ENCODE peak calls at places on chromosome 4, in six cellular contexts. One of them, this sample, is unnamed.

GRCh38 chr4:38639245-38639644 is 24.8 kb upstream of the KLF3 start:
- DNase-seq in astrocyte of the cerebellum: no peak
- DNase-seq in tibial artery: no peak
- DNase-seq in foreskin fibroblast: no peak
- DNase-seq in kidney: no peak
- DNase-seq in progenitor cell of endocrine pancreas: no peak
- DNase-seq in this sample: no peak

GRCh38 chr4:6011686-6012085 is 6.5 kb downstream of the C4orf50 start:
- DNase-seq in kidney: peak
- DNase-seq in tibial artery: no peak
- DNase-seq in foreskin fibroblast: no peak
- DNase-seq in astrocyte of the cerebellum: no peak
- DNase-seq in progenitor cell of endocrine pancreas: no peak
- DNase-seq in this sample: no peak

GRCh38 chr4:165131247-165131832 is 18.7 kb upstream of the TMEM192 start:
- DNase-seq in progenitor cell of endocrine pancreas: peak
- DNase-seq in foreskin fibroblast: peak
- DNase-seq in tibial artery: no peak
- DNase-seq in kidney: no peak
- DNase-seq in astrocyte of the cerebellum: peak
- DNase-seq in this sample: no peak

GRCh38 chr4:8580321-8581093 is at the start of gene GPR78:
- DNase-seq in astrocyte of the cerebellum: no peak
- DNase-seq in kidney: peak
- DNase-seq in tibial artery: peak
- DNase-seq in foreskin fibroblast: no peak
- DNase-seq in progenitor cell of endocrine pancreas: peak
- DNase-seq in this sample: no peak

GRCh38 chr4:111283066-111283677 is 660.3 kb upstream of the PITX2 start:
- DNase-seq in progenitor cell of endocrine pancreas: peak
- DNase-seq in tibial artery: no peak
- DNase-seq in kidney: no peak
- DNase-seq in foreskin fibroblast: peak
- DNase-seq in astrocyte of the cerebellum: peak
- DNase-seq in this sample: no peak

GRCh38 chr4:48816971-48817370 is 13.9 kb upstream of the OCIAD1 start:
- DNase-seq in kidney: no peak
- DNase-seq in progenitor cell of endocrine pancreas: no peak
- DNase-seq in astrocyte of the cerebellum: no peak
- DNase-seq in tibial artery: no peak
- DNase-seq in foreskin fibroblast: no peak
- DNase-seq in this sample: no peak

GRCh38 chr4:38563703-38564490 is 100.1 kb upstream of the KLF3 start:
- DNase-seq in foreskin fibroblast: no peak
- DNase-seq in kidney: no peak
- DNase-seq in progenitor cell of endocrine pancreas: no peak
- DNase-seq in tibial artery: no peak
- DNase-seq in astrocyte of the cerebellum: peak
- DNase-seq in this sample: no peak

GRCh38 chr4:3106339-3107186 is 32.1 kb downstream of the HTT start:
- DNase-seq in tibial artery: peak
- DNase-seq in kidney: peak
- DNase-seq in foreskin fibroblast: peak
- DNase-seq in progenitor cell of endocrine pancreas: peak
- DNase-seq in astrocyte of the cerebellum: peak
- DNase-seq in this sample: peak

GRCh38 chr4:140626982-140627381 is 58.2 kb upstream of the UCP1 start:
- DNase-seq in foreskin fibroblast: no peak
- DNase-seq in kidney: no peak
- DNase-seq in progenitor cell of endocrine pancreas: no peak
- DNase-seq in astrocyte of the cerebellum: no peak
- DNase-seq in tibial artery: no peak
- DNase-seq in this sample: no peak

GRCh38 chr4:38823766-38824165 is 19.2 kb upstream of the TLR1 start:
- DNase-seq in tibial artery: no peak
- DNase-seq in astrocyte of the cerebellum: no peak
- DNase-seq in progenitor cell of endocrine pancreas: no peak
- DNase-seq in kidney: no peak
- DNase-seq in foreskin fibroblast: no peak
- DNase-seq in this sample: no peak

GRCh38 chr4:138894688-138895087 is 120.9 kb upstream of the NOCT start:
- DNase-seq in foreskin fibroblast: no peak
- DNase-seq in progenitor cell of endocrine pancreas: no peak
- DNase-seq in tibial artery: no peak
- DNase-seq in kidney: no peak
- DNase-seq in astrocyte of the cerebellum: no peak
- DNase-seq in this sample: no peak

GRCh38 chr4:114599231-114600065 is 841 bp downstream of the UGT8 start:
- DNase-seq in astrocyte of the cerebellum: no peak
- DNase-seq in progenitor cell of endocrine pancreas: no peak
- DNase-seq in tibial artery: no peak
- DNase-seq in kidney: peak
- DNase-seq in foreskin fibroblast: no peak
- DNase-seq in this sample: no peak

GRCh38 chr4:128380306-128380705 is 92.7 kb upstream of the PGRMC2 start:
- DNase-seq in kidney: no peak
- DNase-seq in tibial artery: no peak
- DNase-seq in progenitor cell of endocrine pancreas: no peak
- DNase-seq in foreskin fibroblast: no peak
- DNase-seq in astrocyte of the cerebellum: no peak
- DNase-seq in this sample: no peak

GRCh38 chr4:4985036-4985435 is 34.2 kb downstream of the CYTL1 start:
- DNase-seq in tibial artery: no peak
- DNase-seq in kidney: no peak
- DNase-seq in foreskin fibroblast: no peak
- DNase-seq in progenitor cell of endocrine pancreas: no peak
- DNase-seq in astrocyte of the cerebellum: no peak
- DNase-seq in this sample: no peak

GRCh38 chr4:4987656-4988055 is 31.6 kb downstream of the CYTL1 start:
- DNase-seq in progenitor cell of endocrine pancreas: no peak
- DNase-seq in foreskin fibroblast: no peak
- DNase-seq in kidney: no peak
- DNase-seq in tibial artery: no peak
- DNase-seq in astrocyte of the cerebellum: no peak
- DNase-seq in this sample: no peak

GRCh38 chr4:4985844-4986243 is 33.4 kb downstream of the CYTL1 start:
- DNase-seq in foreskin fibroblast: no peak
- DNase-seq in kidney: no peak
- DNase-seq in progenitor cell of endocrine pancreas: no peak
- DNase-seq in tibial artery: no peak
- DNase-seq in astrocyte of the cerebellum: no peak
- DNase-seq in this sample: no peak

GRCh38 chr4:4989083-4989622 is 30.1 kb downstream of the CYTL1 start:
- DNase-seq in tibial artery: no peak
- DNase-seq in progenitor cell of endocrine pancreas: no peak
- DNase-seq in astrocyte of the cerebellum: no peak
- DNase-seq in kidney: no peak
- DNase-seq in foreskin fibroblast: no peak
- DNase-seq in this sample: no peak

GRCh38 chr4:4986856-4987255 is 32.4 kb downstream of the CYTL1 start:
- DNase-seq in progenitor cell of endocrine pancreas: no peak
- DNase-seq in kidney: no peak
- DNase-seq in foreskin fibroblast: no peak
- DNase-seq in astrocyte of the cerebellum: no peak
- DNase-seq in tibial artery: no peak
- DNase-seq in this sample: no peak
- TF ChIP-seq CTCF in progenitor cell of endocrine pancreas: no peak
- TF ChIP-seq CTCF in kidney: no peak
- TF ChIP-seq CTCF in foreskin fibroblast: no peak
- TF ChIP-seq CTCF in astrocyte of the cerebellum: no peak
- TF ChIP-seq CTCF in tibial artery: no peak
- TF ChIP-seq CTCF in this sample: no peak

DNA sequence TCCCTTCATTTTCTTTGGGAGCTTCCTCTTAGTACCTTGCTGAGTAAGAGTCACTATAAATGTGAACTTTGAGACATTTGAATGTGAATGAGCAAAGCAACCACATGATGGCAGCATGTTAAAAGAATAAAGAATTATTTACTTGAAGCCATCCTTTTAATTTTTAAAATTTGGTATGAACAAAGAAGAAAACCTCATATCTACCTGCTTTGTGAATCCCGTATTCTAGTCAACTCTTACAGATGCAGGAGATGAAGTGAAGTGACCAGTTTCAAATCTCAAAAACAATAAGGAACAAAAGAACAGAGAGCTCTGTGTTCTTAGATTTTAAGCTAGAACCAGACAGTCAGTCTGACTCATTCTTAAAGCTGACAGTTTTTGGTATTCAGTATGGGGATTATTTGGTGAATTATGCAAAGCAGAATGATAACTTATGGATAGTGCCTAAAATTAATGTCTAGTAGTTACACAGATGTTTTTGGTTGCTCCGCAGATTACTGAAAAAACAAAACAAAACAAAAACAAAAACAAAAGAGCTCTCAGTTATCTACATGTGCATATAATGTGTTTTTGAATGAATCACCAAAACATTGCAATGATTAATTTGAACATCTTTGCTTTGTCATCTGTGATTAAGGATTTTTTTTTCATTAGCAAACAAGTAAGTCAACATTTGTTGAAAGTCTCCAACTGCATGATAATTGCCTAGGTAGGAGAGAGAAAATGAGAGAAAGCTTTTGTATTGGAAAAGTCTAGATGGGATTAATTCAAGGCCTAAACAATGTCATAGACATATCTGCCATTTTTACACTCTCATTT is 48.2 kb upstream of the H2AZ1 start:
- DNase-seq in tibial artery: no peak
- DNase-seq in astrocyte of the cerebellum: peak
- DNase-seq in progenitor cell of endocrine pancreas: no peak
- DNase-seq in foreskin fibroblast: peak
- DNase-seq in kidney: no peak
- DNase-seq in this sample: peak
- TF ChIP-seq CTCF in tibial artery: no peak
- TF ChIP-seq CTCF in astrocyte of the cerebellum: peak
- TF ChIP-seq CTCF in progenitor cell of endocrine pancreas: peak
- TF ChIP-seq CTCF in foreskin fibroblast: peak
- TF ChIP-seq CTCF in kidney: peak
- TF ChIP-seq CTCF in this sample: peak

DNA sequence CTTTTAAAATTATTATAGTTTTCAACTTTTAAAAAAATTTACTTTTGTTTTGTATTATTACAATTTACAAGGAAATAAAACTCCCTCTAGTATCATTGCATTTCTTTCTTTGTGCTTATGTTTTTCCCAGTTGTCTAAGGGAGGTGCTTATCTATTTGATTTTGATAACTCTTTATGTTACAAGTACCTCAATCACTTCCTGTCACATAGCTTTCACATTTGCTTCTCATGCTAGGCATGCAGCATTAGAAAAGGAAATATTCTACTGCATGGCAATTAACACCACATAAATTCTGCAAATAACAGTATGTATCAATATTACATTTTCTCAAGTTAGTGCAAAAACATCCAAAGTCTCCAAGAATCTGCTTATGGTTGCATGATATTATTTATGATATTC is 180.3 kb upstream of the HS3ST1 start:
- DNase-seq in astrocyte of the cerebellum: no peak
- DNase-seq in foreskin fibroblast: no peak
- DNase-seq in progenitor cell of endocrine pancreas: no peak
- DNase-seq in kidney: no peak
- DNase-seq in tibial artery: no peak
- DNase-seq in this sample: no peak
- TF ChIP-seq CTCF in astrocyte of the cerebellum: no peak
- TF ChIP-seq CTCF in foreskin fibroblast: no peak
- TF ChIP-seq CTCF in progenitor cell of endocrine pancreas: no peak
- TF ChIP-seq CTCF in kidney: no peak
- TF ChIP-seq CTCF in tibial artery: no peak
- TF ChIP-seq CTCF in this sample: no peak

GRCh38 chr4:58061967-58062366 is 951.8 kb upstream of the IGFBP7 start:
- DNase-seq in kidney: no peak
- DNase-seq in astrocyte of the cerebellum: no peak
- DNase-seq in tibial artery: no peak
- DNase-seq in foreskin fibroblast: no peak
- DNase-seq in progenitor cell of endocrine pancreas: no peak
- DNase-seq in this sample: no peak
- TF ChIP-seq CTCF in kidney: no peak
- TF ChIP-seq CTCF in astrocyte of the cerebellum: no peak
- TF ChIP-seq CTCF in tibial artery: no peak
- TF ChIP-seq CTCF in foreskin fibroblast: no peak
- TF ChIP-seq CTCF in progenitor cell of endocrine pancreas: no peak
- TF ChIP-seq CTCF in this sample: no peak

GRCh38 chr4:154916068-154916467 is 135.0 kb downstream of the RBM46 start:
- DNase-seq in kidney: no peak
- DNase-seq in foreskin fibroblast: no peak
- DNase-seq in tibial artery: no peak
- DNase-seq in astrocyte of the cerebellum: no peak
- DNase-seq in progenitor cell of endocrine pancreas: no peak
- DNase-seq in this sample: no peak

GRCh38 chr4:154911608-154912098 is 130.6 kb downstream of the RBM46 start:
- DNase-seq in kidney: no peak
- DNase-seq in astrocyte of the cerebellum: no peak
- DNase-seq in progenitor cell of endocrine pancreas: no peak
- DNase-seq in foreskin fibroblast: no peak
- DNase-seq in tibial artery: no peak
- DNase-seq in this sample: no peak

GRCh38 chr4:154908168-154908567 is 127.1 kb downstream of the RBM46 start:
- DNase-seq in progenitor cell of endocrine pancreas: no peak
- DNase-seq in tibial artery: no peak
- DNase-seq in foreskin fibroblast: no peak
- DNase-seq in astrocyte of the cerebellum: no peak
- DNase-seq in kidney: no peak
- DNase-seq in this sample: no peak

GRCh38 chr4:154911097-154911496 is 130.0 kb downstream of the RBM46 start:
- DNase-seq in tibial artery: no peak
- DNase-seq in astrocyte of the cerebellum: no peak
- DNase-seq in foreskin fibroblast: no peak
- DNase-seq in kidney: no peak
- DNase-seq in progenitor cell of endocrine pancreas: no peak
- DNase-seq in this sample: no peak
- TF ChIP-seq CTCF in tibial artery: no peak
- TF ChIP-seq CTCF in astrocyte of the cerebellum: no peak
- TF ChIP-seq CTCF in foreskin fibroblast: no peak
- TF ChIP-seq CTCF in kidney: no peak
- TF ChIP-seq CTCF in progenitor cell of endocrine pancreas: peak
- TF ChIP-seq CTCF in this sample: peak

DNA sequence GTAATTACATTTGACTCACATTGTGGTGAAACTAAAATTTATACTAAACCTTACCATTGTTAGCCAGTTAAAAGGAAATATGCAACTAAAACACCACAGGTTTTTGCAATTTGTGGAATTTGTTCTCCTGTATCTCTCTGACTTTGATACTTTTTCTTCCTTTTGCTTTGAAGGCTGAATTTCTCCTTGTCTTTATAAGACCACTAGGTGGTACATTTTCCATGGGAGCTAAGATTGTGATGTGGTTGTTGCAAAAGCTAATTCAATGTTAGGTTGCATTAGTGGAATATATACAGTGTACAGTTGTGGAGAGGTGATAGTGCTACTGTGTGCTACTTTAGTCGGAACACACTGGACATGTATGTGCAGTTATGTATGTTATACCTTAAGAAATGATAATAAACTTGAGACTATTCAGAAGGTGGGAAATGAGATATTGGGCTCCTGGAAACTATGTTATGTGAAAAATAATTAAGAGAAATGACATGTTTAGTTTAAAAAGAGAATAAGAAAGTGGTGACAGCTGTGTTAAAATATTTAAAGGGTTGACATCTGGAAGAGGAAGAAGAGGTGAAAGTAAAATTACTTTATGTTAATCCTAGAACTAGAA is 70.3 kb downstream of the ARL9 start:
- DNase-seq in astrocyte of the cerebellum: peak
- DNase-seq in progenitor cell of endocrine pancreas: no peak
- DNase-seq in foreskin fibroblast: peak
- DNase-seq in tibial artery: no peak
- DNase-seq in kidney: no peak
- DNase-seq in this sample: peak
- TF ChIP-seq CTCF in astrocyte of the cerebellum: peak
- TF ChIP-seq CTCF in progenitor cell of endocrine pancreas: peak
- TF ChIP-seq CTCF in foreskin fibroblast: peak
- TF ChIP-seq CTCF in tibial artery: peak
- TF ChIP-seq CTCF in kidney: peak
- TF ChIP-seq CTCF in this sample: peak